ENCODE peak calls at places on chromosomes 12 and 14, in six cellular contexts. W is mucosa of descending colon; D is K562; X is CD4-positive, alpha-beta T cell; H is AG04450; S is neural progenitor cell. M is an unnamed sample.

GRCh38 chr12:91948504-91948903 is 197.1 kb downstream of the BTG1 start:
- DNase-seq in X (no peak), W (no peak), H (no peak), D (peak), S (no peak), M (no peak)

GRCh38 chr12:19922687-19923086 is 445.6 kb upstream of the PDE3A start:
- DNase-seq in X (no peak), W (no peak), S (no peak), D (no peak), H (no peak), M (no peak)

GRCh38 chr12:27535318-27535717 is 11.3 kb downstream of the PPFIBP1 start:
- DNase-seq in S (no peak), W (no peak), X (no peak), D (no peak), H (no peak), M (no peak)

GRCh38 chr12:11814362-11814761 is 164.9 kb downstream of the ETV6 start:
- DNase-seq in H (peak), X (no peak), S (no peak), D (no peak), W (no peak), M (no peak)

GRCh38 chr14:91154851-91155625 is 41.2 kb downstream of the DGLUCY start:
- DNase-seq in X (no peak), S (no peak), H (peak), D (peak), W (peak), M (no peak)

GRCh38 chr12:22628228-22628627 is 3.3 kb downstream of the ETNK1 start:
- DNase-seq in W (no peak), D (no peak), X (no peak), H (no peak), S (no peak), M (no peak)

GRCh38 chr14:79293482-79293881 is 917.8 kb downstream of the DIO2 start:
- DNase-seq in W (no peak), S (no peak), D (no peak), H (no peak), X (no peak), M (no peak)

GRCh38 chr12:105935981-105936380 is 202.8 kb downstream of the NUAK1 start:
- DNase-seq in X (no peak), H (no peak), S (no peak), D (no peak), W (no peak), M (no peak)

GRCh38 chr12:674272-674781 is 11.1 kb upstream of the NINJ2 start:
- DNase-seq in S (no peak), H (no peak), X (peak), W (no peak), D (peak), M (no peak)

GRCh38 chr12:41206298-41206697 is 18.2 kb downstream of the PDZRN4 start:
- DNase-seq in S (no peak), D (no peak), W (no peak), X (no peak), H (no peak), M (no peak)

GRCh38 chr12:75944097-75944904 is 87.3 kb downstream of the PHLDA1 start:
- DNase-seq in H (peak), D (peak), W (no peak), X (no peak), S (no peak), M (no peak)

GRCh38 chr14:54881235-54881760 is 21.3 kb downstream of the GCH1 start:
- DNase-seq in H (no peak), D (no peak), W (no peak), S (no peak), X (no peak), M (no peak)

GRCh38 chr12:76556373-76556772 is 3.2 kb downstream of the OSBPL8 start:
- DNase-seq in S (no peak), X (no peak), W (no peak), D (no peak), H (no peak), M (no peak)

GRCh38 chr12:93441111-93441616 is 583 bp downstream of the UBE2N start:
- DNase-seq in D (peak), S (peak), W (peak), X (peak), H (no peak), M (peak)

GRCh38 chr12:57629897-57630471 is 3.0 kb downstream of the B4GALNT1 start:
- DNase-seq in H (no peak), X (no peak), S (peak), W (no peak), D (no peak), M (no peak)

GRCh38 chr12:31951008-31951407 is 8.2 kb upstream of the RESF1 start:
- DNase-seq in D (no peak), W (no peak), X (no peak), S (no peak), H (no peak), M (no peak)

GRCh38 chr14:73467800-73468199 is 9.5 kb upstream of the NUMB start:
- DNase-seq in D (peak), X (no peak), S (no peak), W (no peak), H (no peak), M (no peak)

GRCh38 chr14:57559561-57559960 is 65.9 kb upstream of the CCDC198 start:
- DNase-seq in X (no peak), D (no peak), S (peak), H (no peak), W (no peak), M (no peak)

GRCh38 chr12:130838284-130838950 is 633 bp downstream of the STX2 start:
- DNase-seq in W (no peak), D (peak), S (peak), X (no peak), H (no peak), M (peak)

GRCh38 chr14:95619785-95620417 is 66.3 kb upstream of the TCL1B start:
- DNase-seq in H (no peak), X (no peak), W (no peak), S (peak), D (no peak), M (no peak)

GRCh38 chr12:25115677-25116076 is 79.3 kb downstream of the DNAI7 start:
- DNase-seq in S (no peak), W (no peak), H (no peak), X (no peak), D (no peak), M (no peak)
- TF ChIP-seq CTCF in S (no peak), W (no peak), H (no peak), X (no peak), D (no peak), M (no peak)

DNA sequence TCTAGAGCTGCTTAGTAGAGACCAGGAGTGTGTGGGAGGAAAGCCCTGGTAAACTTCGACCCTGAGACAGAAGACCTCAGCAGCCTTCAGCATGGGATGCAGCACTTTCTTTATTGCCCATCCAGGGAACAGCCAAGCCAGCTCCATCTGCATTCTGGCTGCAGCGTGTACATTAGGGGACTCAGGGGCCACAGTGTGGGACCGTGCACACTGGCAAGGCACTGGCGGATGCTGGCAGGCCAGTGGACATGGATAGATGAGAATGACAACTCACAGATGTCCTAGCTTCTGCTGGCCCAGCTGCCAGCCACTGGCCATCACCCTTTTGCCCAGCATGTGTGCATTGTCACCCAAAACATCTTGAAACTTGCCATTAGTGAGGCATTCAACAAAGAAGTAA is 12.5 kb downstream of the PLD4 start:
- DNase-seq in D (no peak), H (no peak), S (no peak), W (no peak), X (no peak), M (no peak)
- TF ChIP-seq CTCF in D (no peak), H (no peak), S (no peak), W (no peak), X (no peak), M (no peak)

DNA sequence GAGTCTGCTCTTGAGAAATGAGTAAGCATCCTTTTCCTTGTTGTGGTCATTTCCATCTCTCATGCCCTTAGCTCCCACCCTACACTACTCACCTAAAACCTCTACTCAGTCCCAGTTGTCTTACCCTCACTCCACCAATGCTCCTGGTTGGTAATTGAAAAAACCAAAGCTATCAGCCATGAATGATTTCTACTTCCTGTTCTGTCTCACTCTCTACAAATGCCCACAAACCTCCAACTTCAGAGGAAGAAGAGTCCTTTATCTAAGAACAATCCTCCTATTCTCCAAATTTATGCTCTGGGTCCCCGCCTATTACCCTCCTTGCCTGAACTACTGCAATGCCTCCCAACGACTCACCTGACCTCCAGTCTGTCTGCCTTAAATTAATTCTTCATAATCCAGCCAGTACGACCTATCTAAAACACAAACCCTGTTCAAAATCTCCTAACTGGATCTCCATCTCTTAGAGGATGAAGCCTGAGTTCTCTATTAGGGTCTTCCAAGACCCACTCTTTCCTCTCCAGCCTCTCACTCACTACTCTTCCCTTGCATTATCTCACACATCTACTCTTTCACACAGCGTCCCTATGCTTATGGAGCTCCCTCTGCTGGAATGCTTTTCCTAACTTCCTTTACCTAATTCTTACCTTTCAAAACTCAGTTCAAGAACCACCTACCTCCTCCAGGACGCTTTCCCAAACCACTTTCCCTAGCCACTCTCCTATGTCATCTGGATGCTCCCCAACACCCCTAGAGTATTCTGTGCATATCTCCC is 2.2 kb downstream of the DHRS1 start:
- DNase-seq in H (no peak), X (no peak), D (peak), S (peak), W (no peak), M (no peak)
- TF ChIP-seq CTCF in H (peak), X (peak), D (peak), S (peak), W (no peak), M (no peak)

GRCh38 chr12:54048694-54049093 is 4.9 kb upstream of the HOXC4 start:
- DNase-seq in S (no peak), D (no peak), H (no peak), W (no peak), X (no peak), M (no peak)

GRCh38 chr12:54049164-54049563 is 4.5 kb upstream of the HOXC4 start:
- DNase-seq in H (no peak), X (no peak), W (no peak), D (no peak), S (no peak), M (no peak)

GRCh38 chr12:54046809-54047159 is 6.9 kb upstream of the HOXC4 start:
- DNase-seq in D (no peak), S (no peak), H (no peak), W (no peak), X (no peak), M (peak)

GRCh38 chr12:54047160-54047963 is 6.3 kb upstream of the HOXC4 start:
- DNase-seq in S (peak), W (no peak), X (no peak), H (no peak), D (no peak), M (peak)

DNA sequence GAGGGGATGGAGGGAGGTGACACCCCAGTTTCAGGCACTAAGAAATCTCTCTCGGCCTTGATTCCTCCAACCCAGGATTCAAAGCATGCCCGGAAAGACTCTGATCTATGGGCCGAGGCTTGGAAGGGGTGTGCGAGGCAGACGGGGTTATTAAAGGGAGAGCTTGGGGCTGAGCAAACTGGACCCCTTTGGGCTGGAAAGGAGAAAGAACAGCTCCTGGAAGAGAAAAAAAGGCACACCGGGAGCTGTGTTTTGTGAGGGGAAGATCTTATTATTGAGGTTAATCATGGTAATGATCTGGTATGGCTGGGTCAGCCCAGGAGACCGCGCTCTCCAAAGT is 5.7 kb upstream of the HOXC4 start:
- DNase-seq in D (no peak), S (peak), W (no peak), X (no peak), H (no peak), M (peak)
- TF ChIP-seq CTCF in D (no peak), S (no peak), W (no peak), X (no peak), H (no peak), M (no peak)

GRCh38 chr12:55955800-55956508 is 9.9 kb downstream of the PMEL start:
- DNase-seq in W (peak), S (no peak), H (no peak), X (no peak), D (peak), M (no peak)
- TF ChIP-seq CTCF in W (no peak), S (no peak), H (peak), X (peak), D (peak), M (no peak)

DNA sequence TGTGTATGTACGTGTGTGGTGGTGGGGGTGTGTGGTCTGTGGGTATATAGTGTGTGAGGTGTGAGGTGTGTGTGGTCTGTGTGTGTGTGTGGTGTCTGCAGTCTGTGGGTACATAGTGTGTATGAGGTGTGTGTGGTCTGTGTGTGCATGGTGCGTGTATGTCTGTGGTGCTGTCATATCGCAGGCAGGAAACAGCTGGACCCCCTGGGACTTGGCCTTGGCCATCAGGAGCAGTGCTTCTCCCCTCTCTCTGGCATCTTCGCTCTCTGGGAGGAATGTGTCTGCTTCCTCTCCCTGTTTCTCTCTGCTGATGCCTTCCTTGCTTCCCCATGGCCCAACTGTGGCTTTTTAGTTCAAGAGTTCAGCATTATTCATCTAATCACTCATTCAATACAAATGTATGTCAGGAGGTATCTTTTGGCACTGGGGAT is 379.0 kb downstream of the FUT8 start:
- DNase-seq in D (no peak), W (no peak), H (no peak), X (no peak), S (no peak), M (no peak)
- TF ChIP-seq CTCF in D (no peak), W (no peak), H (no peak), X (no peak), S (no peak), M (no peak)

GRCh38 chr12:9372202-9372601 is 164.0 kb upstream of the PZP start:
- DNase-seq in W (no peak), D (no peak), H (no peak), S (peak), X (no peak), M (no peak)
- TF ChIP-seq CTCF in W (no peak), D (peak), H (peak), S (peak), X (no peak), M (no peak)

M was measured in mesothelial cell of epicardium.